ENCODE peak calls at places on chromosomes 16 and 17, in six cellular contexts. F is K562, Y is A549, X is GM12878, D is upper lobe of left lung, M is HepG2. K is an unnamed sample.
A peak's percentile ranks its signal among the peaks of the same experiment; 100 is the strongest.

GRCh38 chr17:1108560-1108809 is 71.3 kb downstream of the ABR start:
- ATAC-seq in F (no peak), Y (peak; percentile 7), X (peak; percentile 51), D (no peak), M (peak; percentile 52), K (no peak)

GRCh38 chr16:8949536-8950418 is 13.9 kb downstream of the USP7 start:
- ATAC-seq in F (no peak), Y (no peak), X (peak; percentile 26), D (no peak), M (peak; percentile 27), K (no peak)

GRCh38 chr17:36721560-36722120 is 120.3 kb downstream of the MRM1 start:
- ATAC-seq in F (peak; percentile 2), Y (no peak), X (peak; percentile 53), D (no peak), M (no peak), K (no peak)

GRCh38 chr16:73610605-73611177 is 562.8 kb upstream of the ZFHX3 start:
- ATAC-seq in F (no peak), Y (no peak), X (no peak), D (no peak), M (no peak), K (no peak)

GRCh38 chr16:57911711-57912110 is 59.2 kb downstream of the CNGB1 start:
- ATAC-seq in F (peak; percentile 30), Y (no peak), X (no peak), D (no peak), M (no peak), K (no peak)

GRCh38 chr16:68134644-68135043 is 49.5 kb downstream of the NFATC3 start:
- ATAC-seq in F (no peak), Y (no peak), X (no peak), D (no peak), M (no peak), K (no peak)

GRCh38 chr17:80892900-80893603 is 98.6 kb upstream of the CHMP6 start:
- ATAC-seq in F (no peak), Y (peak; percentile 21), X (no peak), D (no peak), M (no peak), K (no peak)

GRCh38 chr16:53052519-53053501 is at the start of gene CHD9NB:
- ATAC-seq in F (no peak), Y (peak; percentile 79), X (peak; percentile 37), D (peak; percentile 47), M (peak; percentile 20), K (peak; percentile 38)

GRCh38 chr17:67868176-67868575 is 42.9 kb downstream of the BPTF start:
- ATAC-seq in F (no peak), Y (no peak), X (no peak), D (no peak), M (no peak), K (no peak)

GRCh38 chr17:74860229-74860998 is 729 bp upstream of the GRIN2C start:
- ATAC-seq in F (no peak), Y (peak; percentile 4), X (peak; percentile 11), D (no peak), M (no peak), K (no peak)
- TF ChIP-seq EP300 in F (no peak), Y (no peak), X (no peak), D (no peak), M (no peak), K (no peak)

GRCh38 chr16:69917739-69918138 is 33.4 kb upstream of the CLEC18A start:
- ATAC-seq in F (no peak), Y (peak; percentile 98), X (no peak), D (peak; percentile 26), M (no peak), K (peak; percentile 91)
- TF ChIP-seq EP300 in F (no peak), Y (no peak), X (no peak), D (no peak), M (no peak), K (no peak)

GRCh38 chr17:75779250-75779986 is 5.2 kb upstream of the UNK start:
- ATAC-seq in F (peak; percentile 73), Y (peak; percentile 55), X (peak; percentile 81), D (peak; percentile 93), M (peak; percentile 81), K (peak; percentile 87)
- TF ChIP-seq EP300 in F (peak; percentile 16), Y (no peak), X (peak; percentile 24), D (peak; percentile 96), M (no peak), K (no peak)

GRCh38 chr16:88706965-88707871 is 915 bp downstream of the CTU2 start:
- ATAC-seq in F (peak; percentile 4), Y (no peak), X (no peak), D (no peak), M (peak; percentile 11), K (no peak)

GRCh38 chr16:88705076-88705684 is 1.0 kb downstream of the RNF166 start:
- ATAC-seq in F (peak; percentile 2), Y (no peak), X (no peak), D (no peak), M (no peak), K (no peak)

GRCh38 chr16:88703486-88704309 is 2.5 kb downstream of the RNF166 start:
- ATAC-seq in F (no peak), Y (no peak), X (peak; percentile 33), D (no peak), M (no peak), K (no peak)

GRCh38 chr16:88705746-88706287 is 391 bp downstream of the RNF166 start:
- ATAC-seq in F (peak; percentile 31), Y (peak; percentile 16), X (no peak), D (no peak), M (peak; percentile 2), K (peak; percentile 54)

DNA sequence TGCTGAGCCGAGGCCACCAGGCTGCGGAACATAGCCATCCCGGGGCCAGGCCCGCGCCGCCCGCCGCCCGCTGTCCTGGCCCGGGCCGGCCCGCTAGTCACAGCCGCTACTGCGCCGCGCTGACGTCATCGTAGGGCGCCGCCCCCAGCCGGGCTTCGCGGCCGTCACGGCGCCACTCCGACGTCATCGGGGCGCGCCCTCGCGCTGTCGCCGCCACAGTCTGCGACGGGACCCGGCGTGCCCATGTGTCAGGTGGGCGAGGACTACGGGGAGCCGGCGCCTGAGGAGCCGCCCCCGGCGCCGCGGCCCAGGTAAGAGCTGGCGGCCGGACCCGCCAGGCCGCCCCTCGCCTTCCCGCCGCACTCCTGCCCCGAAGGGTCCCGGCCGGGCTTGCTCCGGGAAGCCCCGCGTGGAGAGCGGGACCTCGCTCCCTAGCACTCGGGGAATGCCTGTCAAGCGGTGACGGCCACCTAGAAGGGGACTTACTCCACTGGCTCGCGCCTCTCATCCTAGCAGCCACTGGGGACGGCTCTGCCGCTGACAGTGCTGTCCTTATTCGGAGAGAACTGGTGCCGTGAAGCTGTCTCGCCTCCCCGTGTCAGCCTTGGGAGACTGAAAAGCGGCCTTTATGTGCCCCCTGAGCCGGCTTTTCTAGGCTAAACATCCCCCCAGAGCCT is at the start of the genes CTU2 and RNF166:
- ATAC-seq in F (peak; percentile 86), Y (peak; percentile 71), X (peak; percentile 69), D (peak; percentile 76), M (peak; percentile 67), K (peak; percentile 92)
- TF ChIP-seq EP300 in F (peak; percentile 48), Y (no peak), X (no peak), D (peak; percentile 15), M (no peak), K (no peak)

DNA sequence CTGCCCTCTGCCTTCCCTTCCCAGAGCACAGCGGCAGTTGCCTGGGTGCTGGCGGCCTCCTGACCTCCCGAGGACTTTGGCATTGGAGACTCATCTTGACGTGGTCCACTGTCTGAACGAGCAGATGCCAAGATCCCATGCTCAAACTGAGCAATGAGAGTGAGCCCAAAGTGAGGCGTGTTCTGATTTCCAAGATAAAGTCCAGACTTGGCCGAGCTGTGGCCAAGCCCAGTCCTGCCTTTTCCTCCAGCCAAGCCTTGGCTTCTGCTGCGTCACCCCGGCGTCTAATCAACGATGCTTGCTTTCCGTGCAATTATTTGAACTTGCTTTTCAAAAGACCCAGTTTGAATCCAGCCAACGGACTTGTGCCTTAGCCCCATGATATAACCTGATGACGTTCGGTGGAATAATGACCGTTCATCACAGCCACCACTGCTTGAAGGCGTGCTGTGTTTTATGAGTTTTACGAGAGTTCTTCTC is 179.2 kb downstream of the IRF8 start:
- ATAC-seq in F (peak; percentile 60), Y (no peak), X (no peak), D (no peak), M (no peak), K (peak; percentile 47)
- TF ChIP-seq EP300 in F (no peak), Y (no peak), X (no peak), D (no peak), M (no peak), K (no peak)

GRCh38 chr16:75534560-75535205 is 1.2 kb downstream of the CHST5 start:
- ATAC-seq in F (no peak), Y (no peak), X (peak; percentile 17), D (no peak), M (peak; percentile 14), K (no peak)
- TF ChIP-seq EP300 in F (no peak), Y (no peak), X (no peak), D (no peak), M (no peak), K (no peak)

GRCh38 chr16:54957403-54957802 is 26.7 kb downstream of the IRX5 start:
- ATAC-seq in F (peak; percentile 82), Y (no peak), X (no peak), D (no peak), M (no peak), K (no peak)
- TF ChIP-seq EP300 in F (no peak), Y (no peak), X (no peak), D (no peak), M (no peak), K (no peak)

DNA sequence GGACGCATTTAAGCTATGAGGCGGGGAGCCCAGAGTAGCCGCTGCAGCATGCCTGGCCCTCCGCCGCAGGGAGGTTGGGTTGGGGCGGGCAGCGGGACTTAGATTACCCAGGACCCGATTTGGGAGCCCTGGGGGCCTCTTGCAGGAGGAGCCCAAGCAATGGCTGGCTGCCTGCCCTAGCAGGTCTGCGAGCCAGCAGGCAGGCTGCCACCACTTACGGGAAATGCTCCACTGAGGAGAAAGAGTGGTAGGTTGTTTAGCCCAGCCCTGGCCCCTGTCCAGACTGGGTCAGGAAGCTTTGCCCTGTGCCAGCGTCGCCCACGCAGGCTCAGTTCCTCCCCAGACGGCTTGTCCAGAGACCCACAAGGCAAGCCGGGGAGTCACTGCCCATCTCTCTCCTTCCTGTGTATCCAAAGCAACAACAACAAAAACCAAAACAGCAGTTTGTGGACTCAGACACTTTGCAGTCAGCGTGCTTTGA is 10.3 kb upstream of the TVP23A start:
- ATAC-seq in F (no peak), Y (peak; percentile 32), X (peak; percentile 5), D (peak; percentile 92), M (peak; percentile 13), K (peak; percentile 85)
- TF ChIP-seq EP300 in F (no peak), Y (no peak), X (no peak), D (peak; percentile 99), M (no peak), K (no peak)

GRCh38 chr17:73210002-73210678 is 17.3 kb downstream of the COG1 start:
- ATAC-seq in F (peak; percentile 88), Y (peak; percentile 38), X (no peak), D (no peak), M (peak; percentile 12), K (no peak)
- TF ChIP-seq EP300 in F (no peak), Y (no peak), X (no peak), D (no peak), M (no peak), K (no peak)

GRCh38 chr17:40100669-40101366 is 429 bp upstream of the NR1D1 start:
- ATAC-seq in F (peak; percentile 75), Y (peak; percentile 62), X (peak; percentile 46), D (peak; percentile 83), M (peak; percentile 67), K (peak; percentile 76)
- TF ChIP-seq EP300 in F (peak; percentile 40), Y (no peak), X (no peak), D (peak; percentile 82), M (peak; percentile 98), K (no peak)